ENCODE peak calls at places on chromosome 20, in four cellular contexts. W, L, J and Q are unnamed samples. For H3K36me3, the result is how much of the 10 kb centered on the place peaks cover.

GRCh38 chr20:25272223-25273000 is 24.5 kb downstream of the PYGB start:
- DNase-seq in L (no peak), J (no peak), W (peak), Q (no peak)

GRCh38 chr20:31475472-31476312 is 604 bp downstream of the REM1 start:
- DNase-seq in J (no peak), W (no peak), L (no peak), Q (peak)

GRCh38 chr20:1907586-1907985 is 12.4 kb downstream of the SIRPA start:
- DNase-seq in L (no peak), J (no peak), W (no peak), Q (no peak)

GRCh38 chr20:34979366-34980153 is 23.9 kb downstream of the MYH7B start:
- DNase-seq in W (peak), J (no peak), L (no peak), Q (peak)

GRCh38 chr20:59063358-59064213 is 21.0 kb upstream of the PRELID3B start:
- DNase-seq in W (peak), J (no peak), L (peak), Q (no peak)

GRCh38 chr20:44425923-44426322 is 49.8 kb upstream of the TTPAL start:
- DNase-seq in W (no peak), L (no peak), J (no peak), Q (no peak)

GRCh38 chr20:19820520-19821211 is 62.6 kb downstream of the RIN2 start:
- DNase-seq in W (no peak), L (no peak), J (no peak), Q (no peak)

GRCh38 chr20:1934578-1935573 is 39.7 kb downstream of the SIRPA start:
- DNase-seq in J (no peak), W (no peak), L (peak), Q (no peak)

GRCh38 chr20:10357061-10357708 is 76.8 kb downstream of the MKKS start:
- DNase-seq in W (no peak), L (no peak), J (no peak), Q (no peak)

GRCh38 chr20:43534791-43535350 is 24.0 kb upstream of the SGK2 start:
- DNase-seq in J (no peak), L (no peak), W (no peak), Q (no peak)

GRCh38 chr20:33401922-33402369 is 627 bp upstream of the CDK5RAP1 start:
- DNase-seq in J (no peak), L (no peak), W (no peak), Q (no peak)

GRCh38 chr20:39983183-39983582 is 705.9 kb downstream of the MAFB start:
- DNase-seq in W (no peak), L (no peak), J (no peak), Q (no peak)

GRCh38 chr20:7798176-7798575 is 142.1 kb downstream of the HAO1 start:
- DNase-seq in W (no peak), J (no peak), L (no peak), Q (no peak)

GRCh38 chr20:11204926-11205768 is 531.3 kb upstream of the JAG1 start:
- DNase-seq in L (peak), W (peak), J (peak), Q (peak)

GRCh38 chr20:1323256-1323655 is 5.7 kb downstream of the SDCBP2 start:
- DNase-seq in L (no peak), J (no peak), W (peak), Q (peak)

GRCh38 chr20:19921349-19921793 is 95.8 kb upstream of the NAA20 start:
- DNase-seq in J (no peak), W (peak), L (no peak), Q (peak)

GRCh38 chr20:39623584-39624234 is 661.6 kb downstream of the DHX35 start:
- DNase-seq in J (no peak), L (no peak), W (no peak), Q (no peak)

GRCh38 chr20:20410678-20411077 is 42.8 kb downstream of the INSM1 start:
- DNase-seq in J (no peak), L (peak), W (peak), Q (peak)

GRCh38 chr20:11437611-11438380 is 479.9 kb upstream of the BTBD3 start:
- DNase-seq in W (no peak), J (no peak), L (no peak), Q (no peak)

GRCh38 chr20:17642404-17643269 is 39.4 kb downstream of the RRBP1 start:
- DNase-seq in W (no peak), L (no peak), J (no peak), Q (no peak)

GRCh38 chr20:5827861-5828260 is 77.7 kb downstream of the SHLD1 start:
- DNase-seq in L (no peak), J (no peak), W (no peak), Q (no peak)

GRCh38 chr20:5821627-5822215 is 71.5 kb downstream of the SHLD1 start:
- DNase-seq in J (no peak), W (no peak), L (no peak), Q (no peak)

GRCh38 chr20:5822569-5822968 is 72.4 kb downstream of the SHLD1 start:
- DNase-seq in J (no peak), W (no peak), L (no peak), Q (no peak)

GRCh38 chr20:5827098-5827853 is 77.1 kb downstream of the SHLD1 start:
- DNase-seq in L (no peak), J (no peak), W (peak), Q (no peak)

DNA sequence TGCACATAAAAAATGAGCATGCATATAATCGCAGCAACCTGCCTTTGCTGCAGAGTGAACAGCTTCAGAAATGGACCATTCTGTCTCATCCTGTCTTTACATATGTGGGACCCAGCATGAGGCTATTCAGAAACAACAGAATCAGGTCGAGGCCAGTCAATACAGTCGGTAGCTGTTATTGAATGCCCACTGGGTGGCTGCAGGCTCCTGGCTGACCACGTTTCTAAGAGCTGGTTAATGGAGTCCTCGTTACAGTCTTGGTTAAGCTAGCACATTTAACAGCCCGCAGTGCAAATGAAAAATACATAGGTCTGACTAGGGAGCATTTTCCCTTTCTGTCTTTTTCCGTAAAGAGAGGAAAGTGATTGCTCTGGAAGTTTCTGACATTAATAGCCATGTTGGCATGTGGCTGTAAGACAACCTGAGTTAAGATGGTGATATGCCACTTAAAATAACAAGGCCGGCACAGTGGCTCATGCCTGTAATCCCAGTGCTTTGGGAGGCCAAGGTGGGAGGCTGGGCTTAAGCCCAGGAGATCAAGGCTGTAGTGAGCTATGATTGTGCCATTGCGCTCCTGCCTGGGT is 75.0 kb downstream of the SHLD1 start:
- DNase-seq in W (no peak), L (no peak), J (no peak), Q (peak)
- TF ChIP-seq CTCF in W (no peak), L (no peak), J (no peak), Q (peak)

GRCh38 chr20:46354207-46354555 is 45.9 kb upstream of the CDH22 start:
- DNase-seq in J (no peak), L (no peak), W (no peak), Q (no peak)
- H3K36me3 ChIP-seq in J (under half), L (under half), W (under half), Q (under half)

GRCh38 chr20:3685341-3685740 is 3.5 kb upstream of the ADAM33 start:
- DNase-seq in L (no peak), W (no peak), J (no peak), Q (no peak)

GRCh38 chr20:3689978-3690377 is 8.2 kb upstream of the ADAM33 start:
- DNase-seq in J (no peak), W (no peak), L (no peak), Q (no peak)

GRCh38 chr20:3690413-3690812 is 8.6 kb upstream of the ADAM33 start:
- DNase-seq in J (no peak), L (no peak), W (no peak), Q (no peak)

GRCh38 chr20:3687655-3688054 is 5.8 kb upstream of the ADAM33 start:
- DNase-seq in L (no peak), W (no peak), J (no peak), Q (no peak)

DNA sequence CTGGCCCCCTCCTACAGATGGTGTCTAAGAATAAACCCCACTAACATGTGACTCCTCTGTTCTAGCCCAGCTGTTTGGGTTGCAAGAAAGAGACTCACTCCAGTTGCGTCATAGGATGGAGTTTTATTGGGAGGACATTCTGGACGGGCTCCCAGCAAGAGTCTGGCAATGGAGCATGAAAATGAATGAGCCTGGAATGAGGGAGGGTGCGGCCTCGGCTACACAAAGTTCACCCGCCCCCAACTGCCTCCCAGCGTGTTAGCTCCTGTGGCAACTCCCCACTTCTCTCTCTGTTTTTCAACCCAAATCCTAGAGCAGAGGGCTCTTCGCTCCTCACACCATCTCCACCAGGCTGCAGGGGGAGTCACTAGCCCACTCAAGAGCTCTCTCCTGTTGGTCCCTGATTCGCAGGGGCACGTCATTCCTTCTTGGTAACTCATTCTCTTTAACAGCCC is 5.1 kb upstream of the ADAM33 start:
- DNase-seq in J (no peak), L (peak), W (peak), Q (no peak)
- TF ChIP-seq CTCF in J (no peak), L (no peak), W (no peak), Q (peak)

DNA sequence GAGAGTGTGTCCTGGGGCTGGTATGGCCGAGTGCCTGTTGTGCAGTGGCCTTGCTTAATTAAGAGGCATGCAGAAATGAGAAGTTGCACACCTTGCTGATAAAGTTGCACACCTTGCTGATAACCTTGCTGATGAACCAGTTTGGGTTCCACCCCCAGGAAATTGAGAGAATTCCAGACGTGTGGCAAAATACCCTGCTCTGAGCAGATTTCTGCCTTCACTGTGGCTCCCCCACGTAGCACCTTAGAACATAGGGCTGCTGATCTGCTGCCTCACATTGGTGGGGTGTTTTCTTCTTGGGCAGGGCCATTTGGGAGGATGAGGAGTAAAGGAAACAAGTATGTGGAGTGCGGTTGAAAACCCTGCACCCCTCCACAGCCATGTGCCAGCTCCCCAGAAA is 22.5 kb upstream of the ADRM1 start:
- DNase-seq in J (no peak), L (no peak), W (no peak), Q (no peak)
- H3K36me3 ChIP-seq in J (under half), L (under half), W (half or more), Q (half or more)

DNA sequence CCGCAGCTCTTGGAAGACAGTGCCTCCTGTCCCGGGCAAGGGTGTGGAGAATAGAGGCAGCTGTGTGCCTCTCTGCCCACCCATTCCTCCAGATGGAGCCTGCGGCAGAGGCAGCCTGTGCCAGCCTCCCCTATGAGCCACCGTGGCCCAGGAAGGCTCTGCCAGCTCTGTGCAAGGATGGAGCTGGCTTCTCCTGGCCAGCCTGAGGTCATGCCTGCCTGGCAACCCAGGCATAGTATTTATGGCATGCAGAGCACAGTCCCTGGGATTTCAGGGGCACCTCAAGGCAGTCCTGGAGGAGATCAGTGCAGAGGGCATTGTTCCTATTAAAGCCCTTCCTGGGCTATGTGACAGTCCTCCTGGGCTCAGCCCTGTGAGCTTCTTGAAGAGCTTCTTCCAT is 1.5 kb downstream of the EPB41L1 start:
- DNase-seq in J (no peak), W (no peak), L (no peak), Q (no peak)
- TF ChIP-seq CTCF in J (no peak), W (no peak), L (no peak), Q (no peak)

GRCh38 chr20:47327711-47328110 is 28.8 kb downstream of the ZMYND8 start:
- DNase-seq in J (no peak), L (no peak), W (no peak), Q (no peak)
- H3K36me3 ChIP-seq in J (under half), L (under half), W (under half), Q (under half)